ENCODE peak calls at places on chromosomes 1 and 21, in five cellular contexts. V, I, J, H and F are unnamed samples.
A peak's percentile ranks its signal among the peaks of the same experiment; 100 is the strongest.

GRCh38 chr1:156706647-156707008 is 1.2 kb upstream of the CRABP2 start:
- DNase-seq in J (peak; percentile 91), I (no peak), H (no peak), V (no peak), F (no peak)

GRCh38 chr1:186236921-186237320 is 138.1 kb downstream of the TPR start:
- DNase-seq in J (peak; percentile 67), H (no peak), I (peak; percentile 71), V (peak; percentile 91), F (no peak)

GRCh38 chr1:43015269-43015668 is 56.6 kb upstream of the SLC2A1 start:
- DNase-seq in H (no peak), V (no peak), I (no peak), J (no peak), F (no peak)

GRCh38 chr1:109258481-109259466 is 9.4 kb downstream of the CELSR2 start:
- DNase-seq in V (no peak), J (no peak), H (no peak), I (no peak), F (no peak)

GRCh38 chr1:152394151-152394550 is 19.9 kb downstream of the CRNN start:
- DNase-seq in V (no peak), I (no peak), H (no peak), J (no peak), F (no peak)

GRCh38 chr21:14685568-14685967 is 139.5 kb upstream of the SAMSN1 start:
- DNase-seq in J (no peak), V (no peak), H (no peak), I (no peak), F (no peak)

GRCh38 chr1:26747048-26747447 is 40.7 kb upstream of the PIGV start:
- DNase-seq in V (no peak), I (no peak), H (no peak), J (no peak), F (no peak)

GRCh38 chr1:12618661-12619395 is 818 bp upstream of the DHRS3 start:
- DNase-seq in I (no peak), V (peak; percentile 95), J (peak; percentile 71), H (peak; percentile 90), F (peak; percentile 83)

GRCh38 chr1:245292571-245292970 is 137.8 kb downstream of the KIF26B start:
- DNase-seq in H (no peak), J (no peak), I (no peak), V (no peak), F (no peak)

GRCh38 chr21:41171210-41171609 is 3.2 kb downstream of the BACE2 start:
- DNase-seq in I (no peak), V (peak; percentile 89), J (no peak), H (no peak), F (no peak)

GRCh38 chr1:151508721-151509292 is 2.4 kb upstream of the CGN start:
- DNase-seq in V (peak; percentile 36), J (no peak), I (no peak), H (no peak), F (no peak)

GRCh38 chr1:178630418-178630817 is 94.6 kb upstream of the RALGPS2 start:
- DNase-seq in H (no peak), V (no peak), J (peak; percentile 82), I (no peak), F (no peak)

GRCh38 chr1:32275424-32275823 is 16.5 kb upstream of the HDAC1 start:
- DNase-seq in I (no peak), V (no peak), J (no peak), H (no peak), F (no peak)

GRCh38 chr1:92184632-92185031 is 33.1 kb upstream of the C1orf146 start:
- DNase-seq in J (peak; percentile 70), I (peak; percentile 18), H (no peak), V (peak; percentile 79), F (no peak)

GRCh38 chr1:178564783-178565180 is 51.9 kb downstream of the TEX35 start:
- DNase-seq in V (no peak), J (no peak), I (no peak), H (no peak), F (no peak)

GRCh38 chr1:1359316-1359667 is 937 bp upstream of the MXRA8 start:
- DNase-seq in J (peak; percentile 87), V (peak; percentile 64), I (no peak), H (no peak), F (no peak)

GRCh38 chr1:27575861-27576331 is 28.0 kb downstream of the AHDC1 start:
- DNase-seq in I (no peak), H (no peak), V (peak; percentile 73), J (peak; percentile 46), F (no peak)

GRCh38 chr1:31658721-31659120 is 14.0 kb upstream of the PEF1 start:
- DNase-seq in V (peak; percentile 25), H (no peak), I (no peak), J (no peak), F (no peak)

GRCh38 chr1:1241588-1242229 is 4.8 kb downstream of the C1QTNF12 start:
- DNase-seq in J (no peak), H (no peak), I (no peak), V (no peak), F (no peak)

GRCh38 chr21:29096619-29097018 is 23.2 kb upstream of the CCT8 start:
- DNase-seq in I (no peak), J (no peak), H (no peak), V (no peak), F (no peak)

GRCh38 chr1:93093332-93094006 is 14.4 kb downstream of the MTF2 start:
- DNase-seq in H (no peak), V (no peak), J (no peak), I (no peak), F (no peak)

GRCh38 chr1:85579619-85580018 is 942 bp upstream of the CCN1 start:
- DNase-seq in H (peak; percentile 75), J (peak; percentile 69), I (no peak), V (peak; percentile 92), F (no peak)

GRCh38 chr1:211606914-211607751 is 28.2 kb upstream of the SLC30A1 start:
- DNase-seq in H (no peak), J (peak; percentile 46), V (no peak), I (no peak), F (no peak)

GRCh38 chr1:20183876-20184275 is 2.0 kb upstream of the UBXN10 start:
- DNase-seq in J (no peak), V (no peak), H (no peak), I (no peak), F (no peak)

GRCh38 chr1:20988943-20989342 is 187.8 kb downstream of the EIF4G3 start:
- DNase-seq in H (no peak), V (no peak), J (no peak), I (no peak), F (no peak)

GRCh38 chr1:227432981-227433380 is 114.7 kb upstream of the CDC42BPA start:
- DNase-seq in I (no peak), V (no peak), H (no peak), J (no peak), F (no peak)

GRCh38 chr1:30526652-30527345 is 196.6 kb downstream of the MATN1 start:
- DNase-seq in I (no peak), H (no peak), V (no peak), J (no peak), F (peak; percentile 30)

GRCh38 chr1:119873166-119874025 is 22.9 kb downstream of the ADAM30 start:
- DNase-seq in J (peak; percentile 78), H (no peak), I (no peak), V (peak; percentile 84), F (no peak)

GRCh38 chr1:203871114-203871875 is 9.9 kb downstream of the SNRPE start:
- DNase-seq in V (peak; percentile 51), I (peak; percentile 67), J (peak; percentile 84), H (no peak), F (no peak)

GRCh38 chr1:115790356-115790755 is 21.8 kb upstream of the CASQ2 start:
- DNase-seq in J (no peak), V (no peak), H (no peak), I (no peak), F (no peak)

GRCh38 chr1:220149742-220150141 is 55.8 kb downstream of the IARS2 start:
- DNase-seq in I (no peak), H (no peak), J (no peak), V (no peak), F (no peak)

GRCh38 chr1:13707211-13707610 is 7.2 kb downstream of the PRDM2 start:
- DNase-seq in H (no peak), I (no peak), J (peak; percentile 48), V (no peak), F (no peak)

GRCh38 chr1:224080082-224080774 is 33.7 kb upstream of the FBXO28 start:
- DNase-seq in H (no peak), V (peak; percentile 71), J (peak; percentile 27), I (no peak), F (no peak)

GRCh38 chr1:192045038-192045575 is 113.2 kb upstream of the RGS18 start:
- DNase-seq in I (no peak), V (no peak), J (no peak), H (no peak), F (no peak)